ENCODE peak calls at places on chromosome 15, in eight cellular contexts. S, X, Y, G, D, H, Z and W are unnamed samples. For H3K36me3, the result is how much of the 10 kb centered on the place peaks cover.

GRCh38 chr15:63264685-63265302 is 12.6 kb upstream of the APH1B start:
- DNase-seq in S (no peak), X (no peak), Y (no peak), G (peak), D (peak), H (no peak), Z (no peak), W (no peak)

GRCh38 chr15:58830556-58830955 is 59.5 kb downstream of the MINDY2 start:
- DNase-seq in S (no peak), X (no peak), Y (no peak), G (no peak), D (no peak), H (no peak), Z (no peak), W (no peak)

GRCh38 chr15:75230524-75231371 is 27.4 kb upstream of the GOLGA6C start:
- DNase-seq in S (no peak), X (no peak), Y (peak), G (no peak), D (no peak), H (no peak), Z (peak), W (no peak)

GRCh38 chr15:76347507-76348055 is 11.0 kb downstream of the ISL2 start:
- DNase-seq in S (no peak), X (no peak), Y (no peak), G (no peak), D (no peak), H (no peak), Z (peak), W (no peak)

GRCh38 chr15:51424780-51425179 is 83.3 kb downstream of the GLDN start:
- DNase-seq in S (no peak), X (no peak), Y (no peak), G (no peak), D (no peak), H (no peak), Z (no peak), W (no peak)

GRCh38 chr15:90851114-90851513 is 17.3 kb upstream of the FURIN start:
- DNase-seq in S (no peak), X (no peak), Y (no peak), G (no peak), D (no peak), H (no peak), Z (no peak), W (no peak)

GRCh38 chr15:70299931-70300858 is 202.5 kb upstream of the TLE3 start:
- DNase-seq in S (no peak), X (peak), Y (no peak), G (no peak), D (no peak), H (no peak), Z (peak), W (no peak)

GRCh38 chr15:63597033-63597790 is at the start of gene FBXL22:
- DNase-seq in S (no peak), X (no peak), Y (peak), G (peak), D (no peak), H (peak), Z (no peak), W (no peak)

GRCh38 chr15:52462806-52463360 is 65.8 kb downstream of the MYO5A start:
- DNase-seq in S (no peak), X (no peak), Y (no peak), G (no peak), D (no peak), H (no peak), Z (no peak), W (no peak)

GRCh38 chr15:25739687-25740121 is 123.4 kb downstream of the ATP10A start:
- DNase-seq in S (no peak), X (peak), Y (no peak), G (peak), D (peak), H (no peak), Z (peak), W (no peak)

GRCh38 chr15:49145651-49146609 is 9.5 kb downstream of the COPS2 start:
- DNase-seq in S (no peak), X (peak), Y (no peak), G (peak), D (peak), H (no peak), Z (peak), W (no peak)

GRCh38 chr15:65305776-65306175 is 1.3 kb downstream of the RNU5B-1 start:
- DNase-seq in S (no peak), X (no peak), Y (no peak), G (no peak), D (no peak), H (no peak), Z (no peak), W (no peak)

GRCh38 chr15:101689901-101690300 is 34.4 kb downstream of the TARS3 start:
- DNase-seq in S (no peak), X (no peak), Y (no peak), G (peak), D (no peak), H (no peak), Z (peak), W (no peak)

GRCh38 chr15:63551400-63551799 is 45.8 kb upstream of the FBXL22 start:
- DNase-seq in S (no peak), X (no peak), Y (no peak), G (peak), D (no peak), H (no peak), Z (no peak), W (no peak)

GRCh38 chr15:82663186-82663600 is 16.0 kb upstream of the CPEB1 start:
- DNase-seq in S (peak), X (peak), Y (peak), G (peak), D (no peak), H (peak), Z (peak), W (no peak)

GRCh38 chr15:67843571-67844387 is 3.9 kb upstream of the RNU6-1 start:
- DNase-seq in S (no peak), X (no peak), Y (no peak), G (no peak), D (no peak), H (no peak), Z (peak), W (no peak)

GRCh38 chr15:32659340-32659831 is 17.9 kb downstream of the SCG5 start:
- DNase-seq in S (peak), X (no peak), Y (peak), G (peak), D (peak), H (no peak), Z (no peak), W (no peak)

GRCh38 chr15:29452881-29453731 is 183.5 kb upstream of the NSMCE3 start:
- DNase-seq in S (no peak), X (no peak), Y (no peak), G (no peak), D (no peak), H (no peak), Z (no peak), W (no peak)

GRCh38 chr15:99961011-99961441 is 227.8 kb upstream of the LYSMD4 start:
- DNase-seq in S (peak), X (no peak), Y (no peak), G (peak), D (no peak), H (no peak), Z (peak), W (no peak)

GRCh38 chr15:97482521-97482920 is 478.0 kb upstream of the ARRDC4 start:
- DNase-seq in S (peak), X (no peak), Y (no peak), G (no peak), D (no peak), H (no peak), Z (peak), W (peak)

GRCh38 chr15:24858737-24859601 is 95.8 kb upstream of the SNRPN start:
- DNase-seq in S (no peak), X (no peak), Y (no peak), G (peak), D (no peak), H (no peak), Z (peak), W (no peak)

GRCh38 chr15:83276661-83277060 is 7.8 kb downstream of the BNC1 start:
- DNase-seq in S (no peak), X (no peak), Y (no peak), G (peak), D (no peak), H (no peak), Z (no peak), W (no peak)

GRCh38 chr15:80605591-80606150 is 89.4 kb upstream of the ABHD17C start:
- DNase-seq in S (peak), X (no peak), Y (no peak), G (no peak), D (no peak), H (no peak), Z (no peak), W (no peak)

GRCh38 chr15:33008284-33009011 is 186.1 kb downstream of the FMN1 start:
- DNase-seq in S (no peak), X (no peak), Y (no peak), G (peak), D (no peak), H (no peak), Z (no peak), W (no peak)

GRCh38 chr15:46735115-46735514 is 982.2 kb upstream of the SEMA6D start:
- DNase-seq in S (no peak), X (peak), Y (no peak), G (no peak), D (no peak), H (no peak), Z (no peak), W (no peak)

DNA sequence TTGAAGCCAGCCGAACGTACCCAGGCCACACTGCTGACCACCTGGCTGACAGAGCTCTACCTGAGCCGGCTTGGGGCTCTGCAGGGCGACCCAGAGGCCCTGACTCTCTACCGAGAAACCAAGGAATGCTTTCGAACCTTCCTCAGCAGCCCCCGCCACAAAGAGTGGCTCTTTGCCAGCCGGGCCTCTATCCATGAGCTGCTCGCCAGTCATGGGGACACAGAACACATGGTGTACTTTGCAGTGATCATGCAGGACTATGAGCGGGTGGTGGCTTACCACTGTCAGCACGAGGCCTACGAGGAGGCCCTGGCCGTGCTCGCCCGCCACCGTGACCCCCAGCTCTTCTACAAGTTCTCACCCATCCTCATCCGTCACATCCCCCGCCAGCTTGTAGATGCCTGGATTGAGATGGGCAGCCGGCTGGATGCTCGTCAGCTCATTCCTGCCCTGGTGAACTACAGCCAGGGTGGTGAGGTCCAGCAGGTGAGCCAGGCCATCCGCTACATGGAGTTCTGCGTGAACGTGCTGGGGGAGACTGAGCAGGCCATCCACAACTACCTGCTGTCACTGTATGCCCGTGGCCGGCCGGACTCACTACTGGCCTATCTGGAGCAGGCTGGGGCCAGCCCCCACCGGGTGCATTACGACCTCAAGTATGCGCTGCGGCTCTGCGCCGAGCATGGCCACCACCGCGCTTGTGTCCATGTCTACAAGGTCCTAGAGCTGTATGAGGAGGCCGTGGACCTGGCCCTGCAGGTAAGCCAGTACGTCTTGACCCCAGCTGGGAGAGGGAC is 6.2 kb downstream of the VPS18 start:
- DNase-seq in S (no peak), X (no peak), Y (no peak), G (no peak), D (no peak), H (no peak), Z (no peak), W (no peak)
- H3K36me3 ChIP-seq in S (under half), X (half or more), Y (half or more), G (under half), D (under half), H (under half), Z (under half), W (under half)

GRCh38 chr15:40418126-40418525 is 12.5 kb downstream of the IVD start:
- DNase-seq in S (no peak), X (no peak), Y (no peak), G (no peak), D (no peak), H (no peak), Z (no peak), W (no peak)

GRCh38 chr15:40413036-40413435 is 7.4 kb downstream of the IVD start:
- DNase-seq in S (no peak), X (no peak), Y (no peak), G (no peak), D (no peak), H (no peak), Z (no peak), W (no peak)

GRCh38 chr15:40416056-40416455 is 10.5 kb downstream of the IVD start:
- DNase-seq in S (no peak), X (no peak), Y (no peak), G (no peak), D (no peak), H (no peak), Z (no peak), W (no peak)

GRCh38 chr15:40414816-40415215 is 9.2 kb downstream of the IVD start:
- DNase-seq in S (no peak), X (no peak), Y (no peak), G (no peak), D (no peak), H (no peak), Z (no peak), W (no peak)

DNA sequence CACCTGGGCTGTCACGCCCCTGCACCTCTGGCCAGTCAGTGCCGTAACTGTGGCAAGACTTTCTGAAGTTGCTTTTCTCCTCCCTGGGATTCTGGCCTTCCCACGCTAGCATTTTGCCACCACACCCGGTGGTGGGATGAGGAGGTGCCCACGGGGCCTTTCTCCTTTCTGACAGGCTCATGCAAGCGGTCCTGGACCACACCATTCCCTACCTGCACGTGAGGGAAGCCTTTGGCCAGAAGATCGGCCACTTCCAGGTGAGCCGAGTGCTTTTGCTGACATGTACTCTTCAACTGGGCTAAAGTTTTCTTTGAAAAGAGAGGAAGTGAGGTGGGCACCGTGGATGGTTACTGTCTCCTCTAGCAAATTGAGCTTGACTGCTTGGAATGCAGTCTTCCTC is 9.6 kb downstream of the IVD start:
- DNase-seq in S (no peak), X (no peak), Y (no peak), G (no peak), D (no peak), H (no peak), Z (no peak), W (no peak)
- H3K36me3 ChIP-seq in S (half or more), X (under half), Y (half or more), G (under half), D (half or more), H (under half), Z (under half), W (half or more)

GRCh38 chr15:28164876-28165275 is 65.8 kb upstream of the OCA2 start:
- DNase-seq in S (no peak), X (no peak), Y (no peak), G (no peak), D (peak), H (no peak), Z (no peak), W (no peak)
- H3K36me3 ChIP-seq in S (half or more), X (half or more), Y (half or more), G (half or more), D (half or more), H (under half), Z (under half), W (under half)

DNA sequence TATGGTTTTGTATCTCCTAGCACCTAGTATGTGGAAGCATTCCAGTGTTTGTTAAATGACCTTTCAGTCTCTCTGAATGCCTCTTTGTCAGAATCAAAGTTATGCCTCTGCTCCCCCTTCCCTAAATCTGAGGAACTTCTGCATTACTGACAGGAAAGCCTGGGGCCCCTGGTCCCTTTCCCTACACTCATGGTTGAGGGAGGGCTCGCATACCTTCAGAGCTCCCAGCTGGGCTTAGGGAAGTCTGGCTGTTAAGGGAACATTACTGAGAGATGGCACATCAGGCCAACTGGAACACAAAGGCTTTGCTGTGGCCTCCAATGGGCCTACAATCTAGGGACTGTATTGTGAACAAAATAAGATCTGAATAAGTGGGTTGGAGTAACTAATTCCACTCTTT is 10.3 kb downstream of the PKM start:
- DNase-seq in S (no peak), X (no peak), Y (no peak), G (no peak), D (no peak), H (no peak), Z (peak), W (no peak)
- H3K36me3 ChIP-seq in S (half or more), X (half or more), Y (under half), G (half or more), D (half or more), H (under half), Z (under half), W (under half)

GRCh38 chr15:41813426-41813825 is 14.5 kb upstream of the JMJD7 start:
- DNase-seq in S (no peak), X (no peak), Y (no peak), G (no peak), D (no peak), H (no peak), Z (no peak), W (no peak)
- H3K36me3 ChIP-seq in S (under half), X (under half), Y (half or more), G (under half), D (under half), H (under half), Z (under half), W (under half)

GRCh38 chr15:73328986-73329385 is 39.8 kb downstream of the HCN4 start:
- DNase-seq in S (no peak), X (no peak), Y (no peak), G (no peak), D (no peak), H (no peak), Z (no peak), W (no peak)
- H3K36me3 ChIP-seq in S (under half), X (under half), Y (under half), G (under half), D (under half), H (under half), Z (under half), W (under half)

DNA sequence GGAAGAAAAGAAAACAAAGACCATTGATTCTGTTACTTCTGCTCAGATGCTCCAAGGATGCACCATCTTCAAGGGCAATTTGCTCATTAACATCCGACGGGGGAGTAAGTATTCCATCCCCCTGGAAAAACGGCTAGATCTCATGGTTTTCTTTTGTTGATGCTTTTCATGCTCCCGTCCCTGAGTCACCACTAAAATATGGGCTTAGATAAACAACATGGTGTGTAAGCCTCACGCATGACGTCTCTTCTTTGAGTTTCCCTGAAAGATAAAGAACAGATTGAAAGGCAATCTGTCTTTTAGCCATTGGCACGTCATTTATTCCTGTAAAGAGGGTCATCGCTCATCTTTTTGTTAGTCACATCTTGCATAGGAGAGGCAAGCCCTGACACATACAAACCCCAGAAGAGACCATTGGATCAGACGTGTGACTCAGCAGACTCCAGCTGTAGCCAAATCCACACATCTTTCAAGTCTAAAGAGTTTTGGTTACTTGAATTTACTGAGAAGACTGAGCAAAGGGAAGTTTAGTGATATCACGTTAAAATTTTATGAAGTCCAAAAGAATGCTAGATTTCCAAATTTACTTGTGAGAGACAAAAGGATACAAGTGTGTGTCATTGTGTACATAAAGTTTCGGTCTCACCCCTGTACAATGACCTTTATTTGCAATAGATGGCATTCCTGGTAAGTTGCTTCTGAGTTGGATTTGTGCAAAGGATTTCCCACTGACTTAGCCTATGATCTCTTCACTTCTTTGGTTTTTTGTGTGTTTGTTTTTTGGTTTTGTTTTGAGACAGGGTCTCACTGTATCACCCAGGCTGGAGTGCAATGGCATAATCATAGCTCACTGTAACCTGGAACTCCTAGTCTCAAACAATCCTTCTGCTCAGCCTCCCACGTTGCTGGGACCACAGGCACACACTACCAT is 110.5 kb downstream of the PGPEP1L start:
- DNase-seq in S (no peak), X (no peak), Y (no peak), G (peak), D (no peak), H (no peak), Z (peak), W (no peak)
- H3K36me3 ChIP-seq in S (under half), X (under half), Y (under half), G (under half), D (under half), H (under half), Z (under half), W (under half)